ENCODE peak calls at places on chromosome 15, in ten cellular contexts. K, M, G, O, X, N, B, D, Z and C are unnamed samples.

GRCh38 chr15:101348643-101349496 is 53.8 kb upstream of the SNRPA1 start:
- DNase-seq in X (peak), B (no peak), N (no peak), K (no peak), G (no peak), D (no peak), M (no peak), Z (no peak), O (no peak), C (no peak)

GRCh38 chr15:48984021-48984420 is 20.3 kb upstream of the SHC4 start:
- DNase-seq in O (no peak), X (no peak), Z (no peak), G (no peak), D (no peak), B (no peak), M (no peak), K (no peak), N (no peak), C (no peak)

GRCh38 chr15:22870865-22871264 is 32.4 kb downstream of the NIPA2 start:
- DNase-seq in Z (no peak), G (no peak), X (no peak), M (no peak), O (no peak), K (no peak), N (no peak), D (peak), B (no peak), C (no peak)

GRCh38 chr15:77569647-77570186 is 63.0 kb downstream of the LINGO1 start:
- DNase-seq in X (peak), M (no peak), Z (no peak), N (no peak), O (no peak), K (peak), D (no peak), G (no peak), B (no peak), C (no peak)

GRCh38 chr15:40944510-40945296 is 8.6 kb upstream of the CHAC1 start:
- DNase-seq in X (no peak), G (no peak), Z (no peak), M (no peak), K (no peak), B (no peak), O (no peak), D (no peak), N (no peak), C (no peak)

GRCh38 chr15:43958894-43959330 is 132.1 kb downstream of the WDR76 start:
- DNase-seq in X (peak), O (no peak), Z (no peak), N (peak), G (no peak), B (peak), M (no peak), K (no peak), D (no peak), C (no peak)

GRCh38 chr15:63277044-63277892 is at the start of gene APH1B:
- DNase-seq in N (peak), O (peak), D (peak), X (peak), B (peak), G (peak), M (peak), K (peak), Z (peak), C (peak)

GRCh38 chr15:78992416-78993256 is 47.8 kb upstream of the CTSH start:
- DNase-seq in M (no peak), B (no peak), G (no peak), O (no peak), D (peak), N (peak), Z (no peak), X (peak), K (no peak), C (no peak)

GRCh38 chr15:79844221-79844620 is 52.6 kb downstream of the MTHFS start:
- DNase-seq in N (no peak), D (no peak), G (no peak), Z (no peak), O (no peak), B (no peak), X (no peak), M (no peak), K (no peak), C (no peak)

GRCh38 chr15:27863000-27863399 is 236.1 kb downstream of the OCA2 start:
- DNase-seq in B (no peak), O (no peak), N (no peak), G (no peak), Z (no peak), X (no peak), D (no peak), M (no peak), K (no peak), C (no peak)

GRCh38 chr15:60385620-60386552 is 11.9 kb downstream of the ANXA2 start:
- DNase-seq in M (no peak), G (no peak), B (no peak), K (no peak), N (no peak), Z (no peak), X (peak), D (no peak), O (no peak), C (no peak)

GRCh38 chr15:58513008-58513407 is 81.2 kb downstream of the LIPC start:
- DNase-seq in O (no peak), D (no peak), Z (no peak), B (no peak), M (no peak), X (no peak), G (no peak), K (no peak), N (no peak), C (no peak)

GRCh38 chr15:64149424-64150235 is 1.9 kb upstream of the SNX22 start:
- DNase-seq in X (no peak), D (no peak), G (no peak), M (no peak), N (peak), O (no peak), Z (no peak), B (no peak), K (no peak), C (no peak)

GRCh38 chr15:26767169-26767670 is 5.6 kb downstream of the GABRB3 start:
- DNase-seq in O (no peak), X (no peak), B (no peak), K (no peak), M (no peak), G (no peak), D (no peak), N (no peak), Z (no peak), C (no peak)

GRCh38 chr15:99514306-99514705 is 51.5 kb upstream of the MEF2A start:
- DNase-seq in D (peak), K (no peak), O (no peak), N (no peak), G (no peak), Z (no peak), B (no peak), M (no peak), X (peak), C (no peak)

GRCh38 chr15:101499863-101500713 is 10.6 kb upstream of the PCSK6 start:
- DNase-seq in N (no peak), D (peak), B (no peak), X (no peak), K (no peak), G (no peak), Z (peak), M (no peak), O (no peak), C (no peak)

GRCh38 chr15:63833246-63833696 is 477 bp downstream of the HERC1 start:
- DNase-seq in Z (peak), G (peak), M (no peak), X (peak), D (peak), K (peak), O (peak), B (peak), N (peak), C (peak)

GRCh38 chr15:66252411-66253295 is 897 bp downstream of the MEGF11 start:
- DNase-seq in N (peak), X (peak), B (peak), O (peak), M (no peak), D (peak), K (peak), Z (peak), G (peak), C (peak)

GRCh38 chr15:38176155-38176554 is 76.5 kb upstream of the SPRED1 start:
- DNase-seq in K (no peak), Z (no peak), B (peak), G (no peak), M (no peak), X (peak), O (no peak), N (peak), D (no peak), C (no peak)

GRCh38 chr15:85168642-85169173 is 187.1 kb downstream of the PDE8A start:
- DNase-seq in O (peak), D (no peak), X (no peak), M (no peak), K (peak), B (peak), G (peak), N (peak), Z (no peak), C (peak)

GRCh38 chr15:46713045-46713444 is 1004.3 kb upstream of the SEMA6D start:
- DNase-seq in Z (no peak), B (no peak), N (no peak), X (no peak), G (no peak), K (no peak), M (no peak), O (no peak), D (no peak), C (no peak)

GRCh38 chr15:63501256-63502089 is 2.9 kb upstream of the USP3 start:
- DNase-seq in K (peak), O (peak), Z (peak), D (peak), M (no peak), X (peak), B (peak), N (peak), G (peak), C (no peak)

GRCh38 chr15:55916666-55917409 is 76.6 kb downstream of the NEDD4 start:
- DNase-seq in B (peak), M (no peak), G (no peak), X (peak), K (no peak), O (no peak), N (peak), Z (no peak), D (no peak), C (no peak)

GRCh38 chr15:22888120-22888859 is 49.8 kb downstream of the NIPA2 start:
- DNase-seq in O (peak), G (no peak), Z (no peak), B (peak), M (no peak), D (no peak), K (no peak), X (peak), N (peak), C (no peak)

GRCh38 chr15:48061588-48061987 is 59.2 kb upstream of the SLC24A5 start:
- DNase-seq in M (no peak), B (no peak), O (peak), K (no peak), X (no peak), N (no peak), G (no peak), D (no peak), Z (no peak), C (no peak)

GRCh38 chr15:70597056-70597603 is 166.2 kb downstream of the UACA start:
- DNase-seq in B (no peak), X (peak), O (peak), N (no peak), Z (no peak), D (no peak), M (no peak), G (no peak), K (no peak), C (no peak)

GRCh38 chr15:27679621-27680521 is 419.2 kb downstream of the OCA2 start:
- DNase-seq in B (peak), D (no peak), G (no peak), O (peak), M (no peak), K (peak), Z (no peak), X (no peak), N (no peak), C (peak)

GRCh38 chr15:44340410-44340809 is 51.9 kb downstream of the GOLM2 start:
- DNase-seq in K (no peak), B (peak), N (peak), X (peak), D (no peak), G (no peak), O (peak), Z (no peak), M (no peak), C (no peak)

GRCh38 chr15:78552597-78552996 is 12.4 kb downstream of the PSMA4 start:
- DNase-seq in D (no peak), K (no peak), B (no peak), O (no peak), M (no peak), X (no peak), N (no peak), G (no peak), Z (no peak), C (no peak)

GRCh38 chr15:64731012-64731806 is 44.2 kb downstream of the RBPMS2 start:
- DNase-seq in Z (peak), K (peak), X (peak), O (peak), N (peak), M (peak), D (peak), G (peak), B (peak), C (peak)

GRCh38 chr15:67042490-67043181 is 22.8 kb upstream of the SMAD3 start:
- DNase-seq in B (peak), K (no peak), G (no peak), Z (no peak), N (peak), O (peak), X (no peak), D (no peak), M (no peak), C (no peak)

GRCh38 chr15:51234181-51234927 is 104.0 kb downstream of the CYP19A1 start:
- DNase-seq in M (no peak), Z (no peak), G (no peak), X (no peak), K (peak), O (no peak), N (peak), D (no peak), B (no peak), C (no peak)

GRCh38 chr15:81314378-81314777 is 9.6 kb downstream of the STARD5 start:
- DNase-seq in N (no peak), X (no peak), G (no peak), B (no peak), Z (no peak), M (no peak), K (no peak), O (no peak), D (peak), C (no peak)

GRCh38 chr15:63749330-63749942 is 84.3 kb downstream of the HERC1 start:
- DNase-seq in Z (no peak), G (no peak), N (no peak), M (no peak), K (no peak), X (no peak), D (no peak), B (no peak), O (no peak), C (no peak)

GRCh38 chr15:70504305-70504951 is 258.9 kb downstream of the UACA start:
- DNase-seq in X (peak), O (no peak), M (peak), D (peak), G (peak), Z (peak), N (peak), B (peak), K (no peak), C (peak)

GRCh38 chr15:101579766-101580165 is 72.4 kb downstream of the TM2D3 start:
- DNase-seq in G (no peak), D (no peak), O (no peak), Z (no peak), B (peak), M (no peak), X (peak), N (peak), K (no peak), C (no peak)

GRCh38 chr15:64699767-64700388 is 75.5 kb downstream of the RBPMS2 start:
- DNase-seq in Z (peak), K (peak), X (peak), G (no peak), D (peak), M (no peak), N (no peak), O (peak), B (peak), C (peak)

GRCh38 chr15:30906366-30906765 is 2.7 kb downstream of the FAN1 start:
- DNase-seq in Z (no peak), N (no peak), G (no peak), D (no peak), K (no peak), B (no peak), M (no peak), X (no peak), O (peak), C (no peak)

GRCh38 chr15:34892963-34893591 is 76.5 kb downstream of the AQR start:
- DNase-seq in K (no peak), M (no peak), N (no peak), B (no peak), G (no peak), Z (no peak), O (no peak), D (no peak), X (no peak), C (no peak)
- TF ChIP-seq CTCF in K (no peak), M (no peak), N (no peak), B (no peak), G (no peak), Z (no peak), O (no peak), D (no peak), X (no peak), C (no peak)

GRCh38 chr15:39581501-39582285 is 814 bp downstream of the THBS1 start:
- DNase-seq in K (peak), G (peak), N (no peak), Z (peak), D (peak), B (peak), X (peak), M (no peak), O (peak), C (peak)
- TF ChIP-seq CTCF in K (no peak), G (no peak), N (no peak), Z (peak), D (no peak), B (peak), X (peak), M (no peak), O (peak), C (peak)

GRCh38 chr15:52261498-52262242 is 33.9 kb downstream of the MYO5C start:
- DNase-seq in X (peak), B (peak), O (peak), Z (peak), D (peak), N (peak), K (peak), G (no peak), M (no peak), C (peak)
- TF ChIP-seq CTCF in X (no peak), B (peak), O (no peak), Z (peak), D (peak), N (no peak), K (peak), G (no peak), M (no peak), C (peak)

GRCh38 chr15:72473670-72474465 is at the start of gene ARIH1:
- DNase-seq in M (peak), K (peak), G (peak), O (peak), D (peak), B (peak), Z (peak), N (peak), X (peak), C (peak)
- TF ChIP-seq CTCF in M (no peak), K (no peak), G (peak), O (peak), D (peak), B (peak), Z (peak), N (peak), X (peak), C (peak)

GRCh38 chr15:28923726-28924280 is 38.0 kb downstream of the APBA2 start:
- DNase-seq in O (no peak), Z (no peak), G (no peak), K (no peak), M (no peak), B (no peak), D (peak), N (no peak), X (no peak), C (no peak)

GRCh38 chr15:28920781-28921331 is 35.1 kb downstream of the APBA2 start:
- DNase-seq in D (peak), G (no peak), N (no peak), M (no peak), K (no peak), Z (no peak), O (no peak), X (no peak), B (no peak), C (no peak)

GRCh38 chr15:28921336-28921735 is 35.6 kb downstream of the APBA2 start:
- DNase-seq in D (peak), K (no peak), X (no peak), B (no peak), G (no peak), M (no peak), O (no peak), N (no peak), Z (no peak), C (no peak)

GRCh38 chr15:28921925-28922711 is 36.3 kb downstream of the APBA2 start:
- DNase-seq in N (no peak), O (no peak), K (no peak), B (no peak), M (no peak), D (peak), X (no peak), Z (no peak), G (no peak), C (no peak)

GRCh38 chr15:28922712-28923012 is 36.9 kb downstream of the APBA2 start:
- DNase-seq in G (no peak), B (no peak), X (no peak), N (no peak), Z (no peak), M (no peak), K (no peak), O (no peak), D (peak), C (no peak)
- TF ChIP-seq CTCF in G (no peak), B (no peak), X (no peak), N (no peak), Z (no peak), M (no peak), K (no peak), O (no peak), D (no peak), C (no peak)